ENCODE peak calls at places on chromosomes 16 and 17, in nine cellular contexts. Y, P, U, R, Q, B, Z, J and N are unnamed samples.

GRCh38 chr17:73192219-73192893 is 499 bp upstream of the COG1 start:
- DNase-seq in Y (no peak), P (no peak), U (peak; percentile 49), R (peak; percentile 60), Q (peak; percentile 86), B (peak; percentile 93), Z (peak; percentile 51), J (peak; percentile 60), N (no peak)

GRCh38 chr17:11874756-11875155 is 122.5 kb downstream of the ZNF18 start:
- DNase-seq in Y (no peak), P (no peak), U (no peak), R (no peak), Q (no peak), B (peak; percentile 33), Z (no peak), J (no peak), N (no peak)

GRCh38 chr17:75843577-75844529 is at the start of gene UNC13D:
- DNase-seq in Y (no peak), P (no peak), U (peak; percentile 66), R (peak; percentile 58), Q (no peak), B (peak; percentile 88), Z (no peak), J (no peak), N (no peak)

GRCh38 chr17:63939401-63939800 is 7.3 kb upstream of the CD79B start:
- DNase-seq in Y (no peak), P (no peak), U (no peak), R (no peak), Q (no peak), B (no peak), Z (peak; percentile 55), J (no peak), N (no peak)

GRCh38 chr17:8949061-8949622 is 16.4 kb downstream of the PIK3R5 start:
- DNase-seq in Y (no peak), P (no peak), U (no peak), R (no peak), Q (no peak), B (no peak), Z (no peak), J (no peak), N (no peak)

GRCh38 chr17:81607431-81607830 is 29.5 kb downstream of the NPLOC4 start:
- DNase-seq in Y (no peak), P (no peak), U (no peak), R (no peak), Q (no peak), B (no peak), Z (no peak), J (peak; percentile 81), N (no peak)

GRCh38 chr17:59370580-59371299 is 39.3 kb downstream of the YPEL2 start:
- DNase-seq in Y (no peak), P (no peak), U (no peak), R (no peak), Q (no peak), B (no peak), Z (no peak), J (no peak), N (no peak)

GRCh38 chr17:79793924-79794304 is 3.0 kb downstream of the CBX8 start:
- DNase-seq in Y (no peak), P (no peak), U (no peak), R (no peak), Q (peak; percentile 65), B (no peak), Z (no peak), J (no peak), N (no peak)

GRCh38 chr16:56871172-56871593 is 6.2 kb downstream of the SLC12A3 start:
- DNase-seq in Y (no peak), P (no peak), U (no peak), R (peak; percentile 46), Q (peak; percentile 46), B (no peak), Z (no peak), J (no peak), N (no peak)

GRCh38 chr16:89071686-89072182 is 21.9 kb upstream of the ACSF3 start:
- DNase-seq in Y (no peak), P (no peak), U (no peak), R (no peak), Q (peak; percentile 65), B (no peak), Z (no peak), J (no peak), N (no peak)

GRCh38 chr17:10226930-10227695 is 28.7 kb upstream of the GAS7 start:
- DNase-seq in Y (no peak), P (no peak), U (no peak), R (peak; percentile 28), Q (peak; percentile 63), B (peak; percentile 64), Z (peak; percentile 8), J (no peak), N (no peak)

GRCh38 chr16:68401871-68402747 is 46.2 kb downstream of the SMPD3 start:
- DNase-seq in Y (no peak), P (no peak), U (no peak), R (no peak), Q (no peak), B (no peak), Z (no peak), J (peak; percentile 80), N (no peak)

DNA sequence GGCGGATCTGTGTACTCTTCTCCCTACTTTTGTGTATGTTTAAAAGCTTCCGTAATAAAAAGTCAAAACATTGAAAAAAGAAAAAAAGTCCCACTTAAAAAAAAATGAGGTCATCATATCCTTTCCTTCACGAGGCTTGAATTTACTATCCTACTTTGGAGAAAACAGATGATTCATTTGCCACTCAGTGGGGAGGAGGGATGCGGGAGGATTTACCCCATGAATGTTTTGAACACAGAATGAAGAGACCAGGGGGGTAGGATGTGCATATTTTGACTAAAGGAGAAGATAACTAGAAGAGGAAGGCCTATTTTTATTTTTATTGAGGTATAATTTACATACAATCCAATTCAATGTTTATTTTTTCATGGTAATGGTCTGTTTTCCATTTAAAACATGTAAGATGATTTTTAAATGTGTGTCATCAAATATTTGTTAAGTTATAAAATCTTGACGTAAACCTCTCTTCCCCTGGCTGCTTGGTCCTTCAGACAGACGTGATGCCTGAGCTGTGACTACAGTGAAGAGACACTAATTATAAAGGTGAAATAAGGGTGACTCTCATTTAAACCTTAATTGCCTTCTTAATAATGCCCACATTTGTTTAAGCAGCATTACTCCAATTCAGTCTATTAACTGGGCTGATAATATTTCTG is 135.4 kb upstream of the AXIN2 start:
- DNase-seq in Y (no peak), P (peak; percentile 39), U (no peak), R (no peak), Q (peak; percentile 16), B (no peak), Z (no peak), J (peak; percentile 59), N (no peak)
- H3K4me3 ChIP-seq in Y (no peak overlapping the region), P (no peak overlapping the region), U (no peak overlapping the region), R (no peak overlapping the region), Q (no peak overlapping the region), B (no peak overlapping the region), Z (no peak overlapping the region), J (no peak overlapping the region), N (no peak overlapping the region)

GRCh38 chr17:60745544-60745943 is 67.9 kb downstream of the BCAS3 start:
- DNase-seq in Y (no peak), P (no peak), U (no peak), R (no peak), Q (no peak), B (no peak), Z (no peak), J (no peak), N (no peak)
- TF ChIP-seq CTCF in Y (peak; percentile 14), P (no peak), U (no peak), R (no peak), Q (peak; percentile 29), B (no peak), Z (no peak), J (no peak), N (no peak)

DNA sequence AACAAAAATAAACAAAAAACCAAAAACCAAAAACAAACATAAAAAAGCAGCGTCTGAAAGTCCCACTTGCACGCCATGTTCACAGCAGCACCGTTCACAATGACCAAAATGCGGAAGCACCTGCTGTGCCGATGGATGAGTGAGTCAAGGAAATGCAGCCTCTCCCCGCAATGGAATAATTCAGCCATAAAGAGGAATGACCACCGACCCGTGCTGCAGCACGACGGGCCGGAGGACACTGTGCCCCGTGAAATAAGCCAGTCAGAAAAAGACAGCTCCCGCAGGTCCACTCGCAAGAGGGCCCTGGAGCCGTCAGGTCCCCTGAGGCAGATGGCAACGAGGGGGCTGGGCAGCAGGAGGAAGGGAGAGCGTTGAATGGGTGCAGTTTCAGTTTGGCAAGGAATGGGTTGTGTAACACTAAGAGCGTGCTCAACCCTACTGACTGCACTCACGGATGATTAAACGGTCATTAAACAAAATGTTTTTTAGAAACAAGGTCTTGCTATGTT is 5.1 kb downstream of the CLCN7 start:
- DNase-seq in Y (no peak), P (no peak), U (no peak), R (no peak), Q (no peak), B (peak; percentile 44), Z (no peak), J (no peak), N (peak; percentile 16)
- H3K4me3 ChIP-seq in Y (no peak overlapping the region), P (no peak overlapping the region), U (peak overlapping the region; percentile 9), R (no peak overlapping the region), Q (no peak overlapping the region), B (peak overlapping the region; percentile 16), Z (no peak overlapping the region), J (no peak overlapping the region), N (no peak overlapping the region)

GRCh38 chr16:11354733-11355574 is 9.7 kb downstream of the RMI2 start:
- DNase-seq in Y (no peak), P (no peak), U (no peak), R (no peak), Q (no peak), B (no peak), Z (no peak), J (peak; percentile 62), N (no peak)
- TF ChIP-seq CTCF in Y (no peak), P (no peak), U (no peak), R (no peak), Q (no peak), B (no peak), Z (no peak), J (no peak), N (no peak)

GRCh38 chr17:4901108-4901647 is 1.7 kb downstream of the CHRNE start:
- DNase-seq in Y (no peak), P (no peak), U (no peak), R (no peak), Q (no peak), B (no peak), Z (no peak), J (no peak), N (no peak)
- H3K4me3 ChIP-seq in Y (no peak overlapping the region), P (no peak overlapping the region), U (no peak overlapping the region), R (peak overlapping the region; percentile 49), Q (no peak overlapping the region), B (peak overlapping the region; percentile 41), Z (no peak overlapping the region), J (no peak overlapping the region), N (no peak overlapping the region)

GRCh38 chr16:50323335-50324011 is 45.3 kb downstream of the BRD7 start:
- DNase-seq in Y (no peak), P (peak; percentile 21), U (no peak), R (no peak), Q (peak; percentile 61), B (no peak), Z (no peak), J (no peak), N (no peak)
- TF ChIP-seq CTCF in Y (peak; percentile 39), P (peak; percentile 10), U (no peak), R (no peak), Q (peak; percentile 41), B (no peak), Z (no peak), J (peak; percentile 13), N (peak; percentile 19)

GRCh38 chr17:6446516-6447100 is 2.4 kb downstream of the PIMREG start:
- DNase-seq in Y (no peak), P (no peak), U (no peak), R (no peak), Q (no peak), B (no peak), Z (no peak), J (no peak), N (no peak)
- H3K4me3 ChIP-seq in Y (no peak overlapping the region), P (no peak overlapping the region), U (no peak overlapping the region), R (no peak overlapping the region), Q (no peak overlapping the region), B (no peak overlapping the region), Z (no peak overlapping the region), J (no peak overlapping the region), N (no peak overlapping the region)